ENCODE peak calls at places on chromosomes 11 and 22, in ten cellular contexts. One of them, this sample, is unnamed.

GRCh38 chr22:18987765-18988164 is 51.7 kb upstream of the PRODH start:
- DNase-seq in lower lobe of right lung: no peak
- DNase-seq in transverse colon: no peak
- DNase-seq in mucosa of descending colon: no peak
- DNase-seq in spleen: no peak
- DNase-seq in Calu3: peak; percentile 66
- DNase-seq in OCI-LY7: no peak
- DNase-seq in AG10803: no peak
- DNase-seq in lower leg skin: peak; percentile 79
- DNase-seq in foreskin fibroblast: no peak
- DNase-seq in this sample: no peak

GRCh38 chr11:14342906-14343305 is 16.1 kb downstream of the RRAS2 start:
- DNase-seq in lower lobe of right lung: no peak
- DNase-seq in transverse colon: no peak
- DNase-seq in mucosa of descending colon: no peak
- DNase-seq in spleen: no peak
- DNase-seq in Calu3: no peak
- DNase-seq in OCI-LY7: no peak
- DNase-seq in AG10803: peak; percentile 73
- DNase-seq in lower leg skin: no peak
- DNase-seq in foreskin fibroblast: peak; percentile 61
- DNase-seq in this sample: no peak

GRCh38 chr22:30047364-30047738 is 32.9 kb upstream of the HORMAD2 start:
- DNase-seq in lower lobe of right lung: no peak
- DNase-seq in transverse colon: no peak
- DNase-seq in mucosa of descending colon: no peak
- DNase-seq in spleen: no peak
- DNase-seq in Calu3: no peak
- DNase-seq in OCI-LY7: peak; percentile 24
- DNase-seq in AG10803: peak; percentile 4
- DNase-seq in lower leg skin: peak; percentile 45
- DNase-seq in foreskin fibroblast: no peak
- DNase-seq in this sample: no peak

GRCh38 chr11:120244476-120244875 is 4.5 kb downstream of the POU2F3 start:
- DNase-seq in lower lobe of right lung: no peak
- DNase-seq in transverse colon: no peak
- DNase-seq in mucosa of descending colon: no peak
- DNase-seq in spleen: peak; percentile 16
- DNase-seq in Calu3: no peak
- DNase-seq in OCI-LY7: no peak
- DNase-seq in AG10803: peak; percentile 7
- DNase-seq in lower leg skin: no peak
- DNase-seq in foreskin fibroblast: no peak
- DNase-seq in this sample: no peak

GRCh38 chr11:35321532-35322320 is 97.6 kb downstream of the SLC1A2 start:
- DNase-seq in lower lobe of right lung: no peak
- DNase-seq in transverse colon: no peak
- DNase-seq in mucosa of descending colon: no peak
- DNase-seq in spleen: no peak
- DNase-seq in Calu3: no peak
- DNase-seq in OCI-LY7: no peak
- DNase-seq in AG10803: peak; percentile 98
- DNase-seq in lower leg skin: no peak
- DNase-seq in foreskin fibroblast: peak; percentile 89
- DNase-seq in this sample: no peak

GRCh38 chr11:22677153-22677890 is 10.9 kb downstream of the GAS2 start:
- DNase-seq in lower lobe of right lung: no peak
- DNase-seq in transverse colon: no peak
- DNase-seq in mucosa of descending colon: no peak
- DNase-seq in spleen: no peak
- DNase-seq in Calu3: no peak
- DNase-seq in OCI-LY7: no peak
- DNase-seq in AG10803: no peak
- DNase-seq in lower leg skin: no peak
- DNase-seq in foreskin fibroblast: no peak
- DNase-seq in this sample: no peak

GRCh38 chr11:128042290-128042751 is 545.0 kb downstream of the ETS1 start:
- DNase-seq in lower lobe of right lung: no peak
- DNase-seq in transverse colon: no peak
- DNase-seq in mucosa of descending colon: no peak
- DNase-seq in spleen: no peak
- DNase-seq in Calu3: no peak
- DNase-seq in OCI-LY7: no peak
- DNase-seq in AG10803: no peak
- DNase-seq in lower leg skin: no peak
- DNase-seq in foreskin fibroblast: no peak
- DNase-seq in this sample: no peak

GRCh38 chr22:23542933-23543332 is 37.2 kb downstream of the IGLL1 start:
- DNase-seq in lower lobe of right lung: no peak
- DNase-seq in transverse colon: no peak
- DNase-seq in mucosa of descending colon: no peak
- DNase-seq in spleen: no peak
- DNase-seq in Calu3: no peak
- DNase-seq in OCI-LY7: no peak
- DNase-seq in AG10803: no peak
- DNase-seq in lower leg skin: no peak
- DNase-seq in foreskin fibroblast: no peak
- DNase-seq in this sample: no peak

GRCh38 chr22:42277988-42278776 is 7.7 kb upstream of the TCF20 start:
- DNase-seq in lower lobe of right lung: no peak
- DNase-seq in transverse colon: no peak
- DNase-seq in mucosa of descending colon: no peak
- DNase-seq in spleen: peak; percentile 77
- DNase-seq in Calu3: no peak
- DNase-seq in OCI-LY7: no peak
- DNase-seq in AG10803: no peak
- DNase-seq in lower leg skin: peak; percentile 70
- DNase-seq in foreskin fibroblast: no peak
- DNase-seq in this sample: no peak

GRCh38 chr11:110092577-110093406 is at the start of gene ZC3H12C:
- DNase-seq in lower lobe of right lung: peak; percentile 89
- DNase-seq in transverse colon: peak; percentile 89
- DNase-seq in mucosa of descending colon: peak; percentile 88
- DNase-seq in spleen: peak; percentile 87
- DNase-seq in Calu3: peak; percentile 88
- DNase-seq in OCI-LY7: no peak
- DNase-seq in AG10803: peak; percentile 89
- DNase-seq in lower leg skin: peak; percentile 97
- DNase-seq in foreskin fibroblast: peak; percentile 84
- DNase-seq in this sample: peak; percentile 91
- TF ChIP-seq CTCF in lower lobe of right lung: peak; percentile 27
- TF ChIP-seq CTCF in transverse colon: peak; percentile 39
- TF ChIP-seq CTCF in mucosa of descending colon: peak; percentile 38
- TF ChIP-seq CTCF in spleen: peak; percentile 20
- TF ChIP-seq CTCF in Calu3: peak; percentile 19
- TF ChIP-seq CTCF in OCI-LY7: no peak
- TF ChIP-seq CTCF in AG10803: peak; percentile 37
- TF ChIP-seq CTCF in lower leg skin: no peak
- TF ChIP-seq CTCF in foreskin fibroblast: peak; percentile 8
- TF ChIP-seq CTCF in this sample: peak; percentile 28

GRCh38 chr22:36452473-36453265 is 28.8 kb downstream of the TXN2 start:
- DNase-seq in lower lobe of right lung: no peak
- DNase-seq in transverse colon: no peak
- DNase-seq in mucosa of descending colon: no peak
- DNase-seq in spleen: no peak
- DNase-seq in Calu3: no peak
- DNase-seq in OCI-LY7: peak; percentile 19
- DNase-seq in AG10803: no peak
- DNase-seq in lower leg skin: no peak
- DNase-seq in foreskin fibroblast: no peak
- DNase-seq in this sample: no peak
- TF ChIP-seq CTCF in lower lobe of right lung: no peak
- TF ChIP-seq CTCF in transverse colon: no peak
- TF ChIP-seq CTCF in mucosa of descending colon: no peak
- TF ChIP-seq CTCF in spleen: no peak
- TF ChIP-seq CTCF in Calu3: no peak
- TF ChIP-seq CTCF in OCI-LY7: peak; percentile 21
- TF ChIP-seq CTCF in AG10803: no peak
- TF ChIP-seq CTCF in lower leg skin: no peak
- TF ChIP-seq CTCF in foreskin fibroblast: no peak
- TF ChIP-seq CTCF in this sample: no peak

DNA sequence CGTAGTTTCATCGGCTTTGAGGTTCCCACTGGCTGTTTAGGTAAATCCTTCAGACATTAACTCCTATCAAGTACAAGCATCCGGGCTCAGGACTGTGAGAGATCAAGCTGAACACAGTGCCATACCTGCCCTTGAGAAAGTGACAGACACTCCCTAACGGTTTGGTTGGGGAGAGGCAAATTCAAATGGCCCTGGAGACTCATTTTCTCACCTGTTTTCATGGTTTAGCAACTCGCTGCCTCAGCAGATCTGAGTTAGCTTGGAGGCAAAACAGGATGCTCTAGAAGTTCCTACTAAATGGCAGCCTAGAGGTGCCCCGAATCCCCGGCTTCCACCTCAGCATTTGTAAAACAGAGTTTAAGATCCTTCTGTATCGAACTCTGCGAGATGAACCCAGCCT is 3.6 kb upstream of the FBXO3 start:
- DNase-seq in lower lobe of right lung: no peak
- DNase-seq in transverse colon: no peak
- DNase-seq in mucosa of descending colon: no peak
- DNase-seq in spleen: no peak
- DNase-seq in Calu3: no peak
- DNase-seq in OCI-LY7: peak; percentile 17
- DNase-seq in AG10803: no peak
- DNase-seq in lower leg skin: no peak
- DNase-seq in foreskin fibroblast: no peak
- DNase-seq in this sample: no peak
- TF ChIP-seq CTCF in lower lobe of right lung: no peak
- TF ChIP-seq CTCF in transverse colon: no peak
- TF ChIP-seq CTCF in mucosa of descending colon: no peak
- TF ChIP-seq CTCF in spleen: no peak
- TF ChIP-seq CTCF in Calu3: no peak
- TF ChIP-seq CTCF in OCI-LY7: no peak
- TF ChIP-seq CTCF in AG10803: no peak
- TF ChIP-seq CTCF in lower leg skin: no peak
- TF ChIP-seq CTCF in foreskin fibroblast: no peak
- TF ChIP-seq CTCF in this sample: no peak

DNA sequence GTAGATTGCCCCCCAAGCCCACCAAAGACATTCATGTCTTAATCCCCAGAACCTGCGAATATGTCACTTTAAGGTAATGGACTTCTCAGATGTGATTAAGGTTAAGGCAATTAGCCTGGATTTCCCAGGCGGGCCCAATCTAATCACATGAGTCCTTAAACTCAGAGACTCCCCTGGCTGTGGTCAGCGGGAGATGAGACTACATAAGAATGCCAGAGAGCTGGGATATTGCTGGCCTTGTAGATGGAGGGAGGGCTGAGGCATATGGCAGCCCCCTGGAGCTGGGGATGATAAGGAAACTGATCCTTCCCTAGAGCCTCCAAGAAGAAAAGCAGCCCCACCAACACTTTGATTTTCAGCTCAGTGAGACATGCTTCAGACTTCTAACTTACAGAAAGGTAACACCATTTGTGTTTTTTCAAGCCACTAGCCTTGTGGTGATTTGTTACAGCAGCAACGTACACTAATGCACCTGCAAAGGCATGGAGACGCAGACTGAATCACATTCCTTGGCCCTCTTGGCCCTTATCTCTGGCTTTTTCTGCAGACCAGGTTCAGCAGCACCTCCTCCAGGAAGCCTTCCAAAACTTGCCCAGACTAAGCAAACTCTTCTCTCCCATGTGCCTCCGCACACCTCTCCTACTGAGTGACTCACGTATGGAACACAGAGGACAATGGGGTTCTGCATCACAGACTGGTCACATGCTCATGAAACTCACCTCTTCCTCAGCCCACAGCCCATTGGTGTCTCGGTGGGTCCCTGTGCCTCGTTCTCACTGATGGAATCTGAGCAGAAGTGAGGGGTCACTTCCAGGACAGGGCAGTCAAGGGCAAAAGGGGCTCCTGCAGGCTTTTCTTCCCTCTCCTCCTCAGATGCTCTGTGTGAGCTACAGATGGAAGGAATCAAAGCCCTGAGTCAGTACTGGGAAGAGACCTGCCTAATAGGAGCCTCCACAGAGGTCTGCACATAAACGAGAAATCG is 86.3 kb upstream of the HMGXB4 start:
- DNase-seq in lower lobe of right lung: no peak
- DNase-seq in transverse colon: no peak
- DNase-seq in mucosa of descending colon: no peak
- DNase-seq in spleen: no peak
- DNase-seq in Calu3: no peak
- DNase-seq in OCI-LY7: no peak
- DNase-seq in AG10803: no peak
- DNase-seq in lower leg skin: peak; percentile 64
- DNase-seq in foreskin fibroblast: no peak
- DNase-seq in this sample: no peak
- TF ChIP-seq CTCF in lower lobe of right lung: no peak
- TF ChIP-seq CTCF in transverse colon: no peak
- TF ChIP-seq CTCF in mucosa of descending colon: no peak
- TF ChIP-seq CTCF in spleen: no peak
- TF ChIP-seq CTCF in Calu3: no peak
- TF ChIP-seq CTCF in OCI-LY7: no peak
- TF ChIP-seq CTCF in AG10803: no peak
- TF ChIP-seq CTCF in lower leg skin: no peak
- TF ChIP-seq CTCF in foreskin fibroblast: no peak
- TF ChIP-seq CTCF in this sample: no peak

DNA sequence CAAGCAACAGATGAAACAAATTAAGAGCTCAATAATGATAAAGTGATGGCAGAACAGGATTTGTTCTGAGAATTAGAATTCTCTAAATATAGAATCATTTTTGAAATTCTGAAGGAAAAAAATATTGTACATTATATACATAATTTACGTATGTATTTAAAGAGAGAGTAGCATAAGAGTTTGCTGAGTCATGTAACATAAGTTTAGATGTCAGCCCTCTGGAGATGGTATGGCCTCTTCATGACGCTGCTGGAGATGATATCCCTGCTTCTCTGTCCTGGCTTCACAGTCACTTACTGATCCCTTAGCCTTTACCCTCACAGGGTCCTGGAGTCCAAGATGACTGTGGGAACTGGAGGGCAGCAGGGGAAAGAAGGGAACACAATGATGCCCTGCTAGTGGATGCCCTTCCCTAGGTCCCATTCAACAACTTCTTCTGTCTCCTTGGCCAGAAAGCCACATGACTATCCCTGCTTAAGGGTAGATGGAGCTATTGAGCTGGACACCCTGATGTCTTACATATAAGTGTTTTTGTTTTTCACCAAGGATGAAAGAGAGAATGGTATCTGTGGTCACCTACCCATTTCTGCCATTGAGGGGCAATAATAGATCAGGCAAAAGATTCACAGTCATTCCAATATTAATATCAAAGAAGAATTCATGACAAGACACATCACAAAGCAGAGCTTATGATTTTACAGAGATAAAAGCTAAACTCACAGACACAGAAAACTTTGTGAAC is 753.1 kb downstream of the TBC1D22A start:
- DNase-seq in lower lobe of right lung: no peak
- DNase-seq in transverse colon: no peak
- DNase-seq in mucosa of descending colon: no peak
- DNase-seq in spleen: no peak
- DNase-seq in Calu3: no peak
- DNase-seq in OCI-LY7: peak; percentile 17
- DNase-seq in AG10803: peak; percentile 7
- DNase-seq in lower leg skin: no peak
- DNase-seq in foreskin fibroblast: no peak
- DNase-seq in this sample: no peak
- TF ChIP-seq CTCF in lower lobe of right lung: no peak
- TF ChIP-seq CTCF in transverse colon: no peak
- TF ChIP-seq CTCF in mucosa of descending colon: no peak
- TF ChIP-seq CTCF in spleen: no peak
- TF ChIP-seq CTCF in Calu3: no peak
- TF ChIP-seq CTCF in OCI-LY7: peak; percentile 60
- TF ChIP-seq CTCF in AG10803: peak; percentile 36
- TF ChIP-seq CTCF in lower leg skin: no peak
- TF ChIP-seq CTCF in foreskin fibroblast: no peak
- TF ChIP-seq CTCF in this sample: no peak

GRCh38 chr22:32389685-32390084 is 22.4 kb downstream of the RTCB start:
- DNase-seq in lower lobe of right lung: no peak
- DNase-seq in transverse colon: no peak
- DNase-seq in mucosa of descending colon: no peak
- DNase-seq in spleen: no peak
- DNase-seq in Calu3: peak; percentile 22
- DNase-seq in OCI-LY7: peak; percentile 13
- DNase-seq in AG10803: no peak
- DNase-seq in lower leg skin: no peak
- DNase-seq in foreskin fibroblast: no peak
- DNase-seq in this sample: no peak
- TF ChIP-seq CTCF in lower lobe of right lung: peak; percentile 37
- TF ChIP-seq CTCF in transverse colon: no peak
- TF ChIP-seq CTCF in mucosa of descending colon: no peak
- TF ChIP-seq CTCF in spleen: no peak
- TF ChIP-seq CTCF in Calu3: peak; percentile 46
- TF ChIP-seq CTCF in OCI-LY7: peak; percentile 77
- TF ChIP-seq CTCF in AG10803: peak; percentile 39
- TF ChIP-seq CTCF in lower leg skin: no peak
- TF ChIP-seq CTCF in foreskin fibroblast: peak; percentile 42
- TF ChIP-seq CTCF in this sample: peak; percentile 10

This sample was measured in ascending aorta.